ENCODE peak calls at places on chromosome 16, in six cellular contexts. D is tibial artery, N is foreskin fibroblast, A is GM10248, Z is H9, B is cardiac fibroblast. V is an unnamed sample.

GRCh38 chr16:75804368-75804767 is 78.1 kb upstream of the CPHXL start:
- DNase-seq in D (no peak), N (no peak), A (no peak), Z (no peak), B (no peak), V (no peak)

GRCh38 chr16:10817963-10818941 is at the start of gene TVP23A:
- DNase-seq in D (no peak), N (no peak), A (no peak), Z (peak; percentile 63), B (no peak), V (peak; percentile 67)

GRCh38 chr16:14070555-14070876 is 603 bp upstream of the MRTFB start:
- DNase-seq in D (no peak), N (no peak), A (no peak), Z (no peak), B (no peak), V (no peak)

GRCh38 chr16:57985204-57986121 is 14.5 kb upstream of the CNGB1 start:
- DNase-seq in D (no peak), N (peak; percentile 27), A (no peak), Z (peak; percentile 36), B (no peak), V (no peak)

GRCh38 chr16:66416136-66416535 is 11.0 kb upstream of the BEAN1 start:
- DNase-seq in D (no peak), N (no peak), A (no peak), Z (no peak), B (no peak), V (no peak)

GRCh38 chr16:67327774-67328173 is 1.2 kb downstream of the LRRC36 start:
- DNase-seq in D (no peak), N (no peak), A (peak; percentile 34), Z (no peak), B (no peak), V (no peak)

GRCh38 chr16:62545039-62545438 is 508.8 kb upstream of the CDH8 start:
- DNase-seq in D (no peak), N (no peak), A (no peak), Z (no peak), B (no peak), V (no peak)

GRCh38 chr16:265711-266110 is 10.0 kb downstream of the RGS11 start:
- DNase-seq in D (no peak), N (peak; percentile 38), A (no peak), Z (peak; percentile 24), B (no peak), V (no peak)

GRCh38 chr16:28585674-28586073 is 11.2 kb downstream of the SULT1A2 start:
- DNase-seq in D (no peak), N (no peak), A (no peak), Z (no peak), B (no peak), V (no peak)

GRCh38 chr16:66426112-66427035 is 721 bp upstream of the BEAN1 start:
- DNase-seq in D (peak; percentile 62), N (peak; percentile 18), A (no peak), Z (no peak), B (no peak), V (no peak)

GRCh38 chr16:16096161-16096857 is 127.0 kb downstream of the ABCC6 start:
- DNase-seq in D (peak; percentile 92), N (peak; percentile 71), A (no peak), Z (no peak), B (peak; percentile 41), V (no peak)

GRCh38 chr16:62450291-62450690 is 414.1 kb upstream of the CDH8 start:
- DNase-seq in D (no peak), N (no peak), A (no peak), Z (no peak), B (no peak), V (no peak)

GRCh38 chr16:72355561-72355960 is 183.6 kb upstream of the PMFBP1 start:
- DNase-seq in D (no peak), N (peak; percentile 17), A (no peak), Z (no peak), B (peak; percentile 76), V (no peak)

GRCh38 chr16:73735018-73735417 is 561.6 kb upstream of the PSMD7 start:
- DNase-seq in D (no peak), N (peak; percentile 39), A (no peak), Z (no peak), B (peak; percentile 69), V (no peak)

DNA sequence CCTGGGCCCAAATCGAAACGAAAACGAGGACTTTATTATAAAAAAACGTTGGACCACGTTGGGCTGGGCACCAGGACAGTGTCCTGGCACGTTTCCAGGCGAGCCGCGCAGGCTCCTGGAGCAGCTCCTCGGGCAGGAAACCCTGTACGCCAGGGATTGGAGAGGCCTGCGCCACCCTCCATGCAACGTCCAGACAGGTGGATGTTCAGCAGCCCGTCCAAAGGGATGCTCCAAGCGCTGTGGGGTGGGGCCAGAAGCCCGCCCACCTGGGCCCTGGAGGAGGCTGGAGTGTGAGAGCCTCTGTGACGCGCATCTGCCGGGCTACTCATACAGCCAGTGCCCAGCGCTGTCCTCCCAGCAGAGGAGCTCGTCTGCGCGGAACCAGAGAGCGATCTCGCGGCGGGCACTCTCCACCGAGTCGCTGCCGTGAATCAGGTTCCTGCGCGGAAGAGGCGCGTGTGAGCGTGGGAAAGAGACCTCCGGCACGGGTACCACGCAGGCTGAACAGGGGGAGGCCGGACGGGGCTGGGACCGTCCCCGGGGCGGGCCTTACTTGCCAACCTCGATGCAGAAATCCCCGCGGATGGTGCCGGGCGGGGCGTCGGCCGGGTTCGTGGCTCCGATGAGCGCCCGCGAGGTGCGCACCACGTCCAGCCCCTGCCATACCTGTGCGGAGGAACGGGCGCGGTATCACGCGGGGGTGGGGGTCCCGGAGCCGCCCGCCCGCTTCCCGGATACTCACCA is 843 bp downstream of the NME3 start:
- DNase-seq in D (peak; percentile 90), N (peak; percentile 78), A (peak; percentile 76), Z (peak; percentile 77), B (peak; percentile 72), V (peak; percentile 72)
- TF ChIP-seq CTCF in D (no peak), N (no peak), A (no peak), Z (no peak), B (no peak), V (no peak)

GRCh38 chr16:31187808-31188189 is 7.9 kb downstream of the FUS start:
- DNase-seq in D (no peak), N (no peak), A (no peak), Z (no peak), B (no peak), V (no peak)
- TF ChIP-seq CTCF in D (no peak), N (no peak), A (no peak), Z (no peak), B (no peak), V (no peak)

GRCh38 chr16:77408607-77409006 is 26.2 kb downstream of the ADAMTS18 start:
- DNase-seq in D (no peak), N (no peak), A (no peak), Z (no peak), B (no peak), V (no peak)

GRCh38 chr16:77406680-77407079 is 28.2 kb downstream of the ADAMTS18 start:
- DNase-seq in D (no peak), N (peak; percentile 13), A (no peak), Z (no peak), B (peak; percentile 46), V (no peak)

GRCh38 chr16:77414752-77415231 is 20.0 kb downstream of the ADAMTS18 start:
- DNase-seq in D (no peak), N (peak; percentile 35), A (no peak), Z (no peak), B (peak; percentile 87), V (no peak)

GRCh38 chr16:77409311-77409710 is 25.5 kb downstream of the ADAMTS18 start:
- DNase-seq in D (no peak), N (no peak), A (no peak), Z (no peak), B (no peak), V (no peak)

DNA sequence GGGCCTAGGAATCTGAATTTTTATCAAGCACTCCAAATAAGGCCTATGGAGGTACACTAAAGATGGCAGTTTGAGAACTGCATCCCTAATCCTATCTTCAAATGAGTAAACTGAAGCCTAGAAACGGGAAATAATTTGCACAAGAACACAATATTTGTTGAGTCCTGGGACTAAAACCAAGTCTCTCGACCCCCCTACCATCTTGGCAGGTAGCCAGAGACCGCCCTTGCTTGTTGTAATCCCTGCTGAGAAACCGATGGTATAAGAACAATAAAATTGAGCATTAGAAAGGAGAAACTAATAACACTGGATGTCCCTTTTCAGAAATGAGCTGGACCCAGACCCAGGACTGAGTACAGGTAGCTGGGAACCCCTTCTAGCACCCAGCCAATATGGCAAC is 24.4 kb downstream of the ADAMTS18 start:
- DNase-seq in D (no peak), N (no peak), A (no peak), Z (no peak), B (no peak), V (no peak)
- TF ChIP-seq CTCF in D (no peak), N (no peak), A (no peak), Z (no peak), B (no peak), V (no peak)

GRCh38 chr16:4957720-4958509 is at the start of gene SEC14L5:
- DNase-seq in D (peak; percentile 98), N (peak; percentile 98), A (peak; percentile 100), Z (peak; percentile 99), B (peak; percentile 98), V (peak; percentile 98)
- TF ChIP-seq CTCF in D (no peak), N (no peak), A (no peak), Z (no peak), B (no peak), V (no peak)

DNA sequence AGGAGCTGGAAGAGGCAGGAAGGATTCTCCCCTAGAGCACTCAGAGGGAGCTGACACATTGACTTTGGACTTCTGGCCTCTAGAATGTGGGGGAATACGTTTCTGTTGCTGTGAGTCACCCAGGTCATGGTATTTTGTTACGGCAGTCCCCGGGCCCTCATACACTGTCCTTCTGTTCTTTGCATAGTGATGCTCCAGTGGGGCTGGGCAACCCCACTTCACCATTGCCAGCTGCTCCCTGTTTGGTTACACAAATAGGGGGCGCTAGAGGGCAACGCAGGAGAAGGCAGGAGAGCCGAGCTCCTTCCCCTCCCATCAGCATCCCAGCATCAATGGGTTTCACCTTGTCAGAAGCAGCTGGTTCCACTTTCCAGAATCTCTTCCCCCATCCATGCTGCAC is 257.7 kb upstream of the FOXF1 start:
- DNase-seq in D (no peak), N (peak; percentile 31), A (no peak), Z (peak; percentile 78), B (peak; percentile 40), V (peak; percentile 50)
- TF ChIP-seq CTCF in D (no peak), N (peak; percentile 32), A (peak; percentile 13), Z (peak; percentile 87), B (peak; percentile 55), V (peak; percentile 65)

GRCh38 chr16:85859818-85860125 is 39.2 kb upstream of the IRF8 start:
- DNase-seq in D (peak; percentile 49), N (no peak), A (no peak), Z (no peak), B (no peak), V (no peak)
- TF ChIP-seq CTCF in D (no peak), N (no peak), A (no peak), Z (peak; percentile 22), B (no peak), V (no peak)

GRCh38 chr16:69935740-69936139 is 15.4 kb upstream of the CLEC18A start:
- DNase-seq in D (no peak), N (no peak), A (no peak), Z (no peak), B (no peak), V (no peak)

GRCh38 chr16:69936751-69937211 is 14.4 kb upstream of the CLEC18A start:
- DNase-seq in D (peak; percentile 57), N (no peak), A (no peak), Z (no peak), B (no peak), V (no peak)

GRCh38 chr16:69936252-69936651 is 14.9 kb upstream of the CLEC18A start:
- DNase-seq in D (peak; percentile 50), N (no peak), A (no peak), Z (no peak), B (no peak), V (no peak)

GRCh38 chr16:69938981-69939820 is 11.9 kb upstream of the CLEC18A start:
- DNase-seq in D (peak; percentile 62), N (no peak), A (no peak), Z (peak; percentile 58), B (no peak), V (no peak)

GRCh38 chr16:69937465-69937951 is 13.6 kb upstream of the CLEC18A start:
- DNase-seq in D (peak; percentile 63), N (peak; percentile 41), A (no peak), Z (no peak), B (no peak), V (peak; percentile 77)
- TF ChIP-seq CTCF in D (no peak), N (peak; percentile 44), A (no peak), Z (peak; percentile 52), B (peak; percentile 2), V (no peak)

V was measured in glutamatergic neuron.